ENCODE peak calls at places on chromosome 9, in ten cellular contexts. H is AG04450, S is H9, V is HepG2, R is uterus, W is HCT116, M is AG09309, E is astrocyte of the cerebellum, N is endothelial cell, G is prostate gland. J is an unnamed sample.

GRCh38 chr9:134633362-134634142 is 8.1 kb upstream of the COL5A1 start:
- DNase-seq in H (no peak), S (peak; percentile 16), V (no peak), R (peak; percentile 13), W (no peak), M (no peak), E (no peak), N (no peak), G (no peak), J (peak; percentile 2)

GRCh38 chr9:8078641-8079140 is 279.1 kb upstream of the DMAC1 start:
- DNase-seq in H (no peak), S (no peak), V (no peak), R (no peak), W (no peak), M (no peak), E (no peak), N (no peak), G (no peak), J (no peak)

GRCh38 chr9:110142868-110143866 is 64.8 kb downstream of the C9orf152 start:
- DNase-seq in H (no peak), S (peak; percentile 45), V (no peak), R (no peak), W (no peak), M (no peak), E (no peak), N (no peak), G (no peak), J (no peak)

GRCh38 chr9:126788631-126789349 is 16.1 kb upstream of the ZBTB43 start:
- DNase-seq in H (no peak), S (no peak), V (no peak), R (no peak), W (no peak), M (no peak), E (peak; percentile 13), N (no peak), G (no peak), J (no peak)

GRCh38 chr9:87342743-87343142 is 154.9 kb upstream of the DAPK1 start:
- DNase-seq in H (no peak), S (no peak), V (no peak), R (peak; percentile 41), W (no peak), M (no peak), E (no peak), N (no peak), G (no peak), J (no peak)

GRCh38 chr9:123929177-123929869 is 603 bp downstream of the DENND1A start:
- DNase-seq in H (no peak), S (peak; percentile 37), V (peak; percentile 54), R (no peak), W (no peak), M (no peak), E (no peak), N (no peak), G (no peak), J (peak; percentile 20)

GRCh38 chr9:841371-842209 is at the start of gene DMRT1:
- DNase-seq in H (no peak), S (peak; percentile 68), V (no peak), R (no peak), W (no peak), M (no peak), E (no peak), N (peak; percentile 8), G (no peak), J (no peak)

GRCh38 chr9:20557890-20558608 is 64.2 kb downstream of the MLLT3 start:
- DNase-seq in H (no peak), S (no peak), V (no peak), R (no peak), W (no peak), M (no peak), E (no peak), N (no peak), G (no peak), J (no peak)

GRCh38 chr9:76194896-76195295 is 199.3 kb downstream of the RFK start:
- DNase-seq in H (no peak), S (no peak), V (no peak), R (no peak), W (no peak), M (no peak), E (no peak), N (no peak), G (no peak), J (no peak)

GRCh38 chr9:134433101-134433500 is 106.8 kb downstream of the RXRA start:
- DNase-seq in H (no peak), S (no peak), V (no peak), R (no peak), W (no peak), M (no peak), E (no peak), N (no peak), G (peak; percentile 70), J (no peak)

GRCh38 chr9:117414220-117414905 is 494 bp downstream of the ASTN2 start:
- DNase-seq in H (no peak), S (peak; percentile 56), V (no peak), R (no peak), W (no peak), M (no peak), E (no peak), N (peak; percentile 46), G (peak; percentile 21), J (peak; percentile 61)

GRCh38 chr9:106878943-106879916 is 16.3 kb downstream of the ZNF462 start:
- DNase-seq in H (peak; percentile 85), S (no peak), V (no peak), R (peak; percentile 75), W (no peak), M (peak; percentile 72), E (peak; percentile 88), N (peak; percentile 22), G (peak; percentile 89), J (peak; percentile 80)

GRCh38 chr9:118395415-118395814 is 691.2 kb downstream of the TLR4 start:
- DNase-seq in H (no peak), S (no peak), V (no peak), R (no peak), W (no peak), M (no peak), E (no peak), N (no peak), G (no peak), J (no peak)

GRCh38 chr9:20692554-20692953 is 8.5 kb downstream of the FOCAD start:
- DNase-seq in H (no peak), S (no peak), V (peak; percentile 94), R (no peak), W (no peak), M (no peak), E (no peak), N (no peak), G (no peak), J (no peak)

GRCh38 chr9:34382879-34383278 is 6.2 kb upstream of the MYORG start:
- DNase-seq in H (no peak), S (no peak), V (no peak), R (no peak), W (no peak), M (no peak), E (no peak), N (no peak), G (no peak), J (no peak)

GRCh38 chr9:110126986-110127864 is 80.7 kb downstream of the C9orf152 start:
- DNase-seq in H (no peak), S (peak; percentile 70), V (peak; percentile 86), R (peak; percentile 81), W (no peak), M (no peak), E (no peak), N (peak; percentile 67), G (no peak), J (peak; percentile 52)

GRCh38 chr9:124297553-124297905 is 39.8 kb downstream of the NEK6 start:
- DNase-seq in H (peak; percentile 90), S (peak; percentile 77), V (peak; percentile 60), R (peak; percentile 64), W (peak; percentile 72), M (peak; percentile 88), E (peak; percentile 97), N (no peak), G (peak; percentile 86), J (peak; percentile 63)

GRCh38 chr9:128316421-128316820 is 5.8 kb downstream of the TRUB2 start:
- DNase-seq in H (no peak), S (no peak), V (no peak), R (no peak), W (no peak), M (no peak), E (no peak), N (no peak), G (no peak), J (no peak)

GRCh38 chr9:128309551-128309950 is 12.7 kb downstream of the TRUB2 start:
- DNase-seq in H (no peak), S (no peak), V (no peak), R (no peak), W (no peak), M (no peak), E (no peak), N (no peak), G (no peak), J (no peak)

GRCh38 chr9:128304971-128305288 is 17.3 kb downstream of the TRUB2 start:
- DNase-seq in H (no peak), S (no peak), V (no peak), R (no peak), W (no peak), M (no peak), E (no peak), N (no peak), G (no peak), J (no peak)

GRCh38 chr9:128314697-128315096 is 7.5 kb downstream of the TRUB2 start:
- DNase-seq in H (no peak), S (no peak), V (no peak), R (no peak), W (no peak), M (no peak), E (no peak), N (no peak), G (no peak), J (no peak)

GRCh38 chr9:128310461-128310860 is 11.8 kb downstream of the TRUB2 start:
- DNase-seq in H (no peak), S (no peak), V (no peak), R (no peak), W (no peak), M (no peak), E (no peak), N (no peak), G (no peak), J (no peak)
- TF ChIP-seq CTCF in H (no peak), S (no peak), V (no peak), R (no peak), W (no peak), M (no peak), E (no peak), N (no peak), G (no peak), J (no peak)

GRCh38 chr9:14466429-14466818 is 152.5 kb upstream of the NFIB start:
- DNase-seq in H (no peak), S (peak; percentile 38), V (no peak), R (no peak), W (no peak), M (no peak), E (no peak), N (no peak), G (no peak), J (no peak)
- TF ChIP-seq CTCF in H (no peak), S (no peak), V (no peak), R (no peak), W (no peak), M (no peak), E (no peak), N (no peak), G (no peak), J (no peak)

GRCh38 chr9:91037511-91038482 is 236.2 kb downstream of the SYK start:
- DNase-seq in H (peak; percentile 80), S (no peak), V (peak; percentile 91), R (peak; percentile 78), W (peak; percentile 41), M (peak; percentile 56), E (peak; percentile 56), N (no peak), G (no peak), J (peak; percentile 46)
- TF ChIP-seq CTCF in H (no peak), S (no peak), V (no peak), R (no peak), W (no peak), M (no peak), E (no peak), N (no peak), G (no peak), J (no peak)

GRCh38 chr9:15510789-15511575 is at the start of gene PSIP1:
- DNase-seq in H (peak; percentile 65), S (peak; percentile 84), V (peak; percentile 57), R (peak; percentile 80), W (peak; percentile 65), M (peak; percentile 43), E (peak; percentile 56), N (peak; percentile 75), G (peak; percentile 43), J (peak; percentile 75)
- TF ChIP-seq CTCF in H (no peak), S (no peak), V (no peak), R (peak; percentile 21), W (no peak), M (no peak), E (no peak), N (peak; percentile 24), G (no peak), J (peak; percentile 38)